ENCODE peak calls at places on chromosome 6, in ten cellular contexts. S, K, N, D, C, U, V, Z, L and F are unnamed samples.
A peak's percentile ranks its signal among the peaks of the same experiment; 100 is the strongest.

GRCh38 chr6:64146094-64146493 is 510.5 kb downstream of the PHF3 start:
- DNase-seq in D (no peak), U (no peak), V (no peak), L (no peak), N (no peak), Z (no peak), K (no peak), C (no peak), S (no peak), F (no peak)

GRCh38 chr6:42136508-42137191 is 5.8 kb downstream of the C6orf132 start:
- DNase-seq in C (no peak), K (peak; percentile 42), L (no peak), D (no peak), S (peak; percentile 10), U (no peak), V (peak; percentile 61), Z (peak; percentile 92), N (peak; percentile 78), F (no peak)

GRCh38 chr6:122286512-122286911 is 112.9 kb upstream of the HSF2 start:
- DNase-seq in L (no peak), S (no peak), D (no peak), V (peak; percentile 8), N (no peak), Z (no peak), K (no peak), U (no peak), C (no peak), F (no peak)

GRCh38 chr6:168270274-168271174 is 49.1 kb downstream of the DACT2 start:
- DNase-seq in V (no peak), L (no peak), S (no peak), C (no peak), D (no peak), K (no peak), Z (no peak), U (no peak), N (no peak), F (no peak)

GRCh38 chr6:166776571-166776970 is 149.5 kb upstream of the RPS6KA2 start:
- DNase-seq in L (no peak), V (no peak), Z (no peak), D (no peak), U (no peak), K (no peak), S (no peak), C (no peak), N (no peak), F (no peak)

GRCh38 chr6:1062786-1063545 is 248.9 kb upstream of the FOXQ1 start:
- DNase-seq in V (no peak), N (no peak), C (no peak), Z (no peak), S (no peak), L (no peak), D (no peak), U (no peak), K (peak; percentile 31), F (no peak)

GRCh38 chr6:168865522-168865921 is 388.1 kb downstream of the THBS2 start:
- DNase-seq in K (no peak), C (no peak), L (no peak), U (no peak), S (no peak), Z (no peak), N (no peak), V (no peak), D (no peak), F (no peak)

GRCh38 chr6:33030245-33030644 is 20.9 kb upstream of the HLA-DOA start:
- DNase-seq in S (no peak), L (no peak), K (no peak), C (no peak), D (no peak), U (no peak), N (no peak), Z (no peak), V (no peak), F (no peak)

GRCh38 chr6:146345582-146345981 is 198.1 kb upstream of the RAB32 start:
- DNase-seq in N (no peak), U (no peak), V (no peak), S (no peak), D (no peak), C (no peak), Z (no peak), L (no peak), K (no peak), F (no peak)

GRCh38 chr6:125962900-125963497 is 6.4 kb downstream of the HINT3 start:
- DNase-seq in Z (no peak), N (no peak), V (no peak), L (no peak), C (no peak), U (no peak), S (no peak), K (no peak), D (no peak), F (no peak)

GRCh38 chr6:25017486-25017885 is 81.7 kb upstream of the RIPOR2 start:
- DNase-seq in N (peak; percentile 39), K (no peak), U (no peak), Z (no peak), L (no peak), C (no peak), V (no peak), S (no peak), D (no peak), F (no peak)

GRCh38 chr6:112225691-112226090 is 28.7 kb downstream of the LAMA4 start:
- DNase-seq in L (no peak), N (no peak), U (no peak), D (no peak), C (no peak), S (no peak), Z (no peak), V (peak; percentile 24), K (no peak), F (no peak)

GRCh38 chr6:104599821-104600658 is 259.7 kb downstream of the HACE1 start:
- DNase-seq in S (no peak), V (no peak), U (no peak), K (no peak), L (peak; percentile 72), N (no peak), D (no peak), C (no peak), Z (no peak), F (no peak)

GRCh38 chr6:33915134-33915533 is 111.3 kb upstream of the MLN start:
- DNase-seq in K (peak; percentile 11), S (no peak), V (no peak), C (no peak), L (no peak), U (no peak), D (no peak), Z (no peak), N (no peak), F (no peak)

GRCh38 chr6:139602577-139602976 is 228.1 kb upstream of the CITED2 start:
- DNase-seq in D (no peak), L (no peak), V (no peak), U (no peak), Z (no peak), N (no peak), C (no peak), K (no peak), S (no peak), F (no peak)

GRCh38 chr6:25413506-25413905 is 134.3 kb downstream of the CARMIL1 start:
- DNase-seq in C (no peak), S (no peak), V (peak; percentile 33), Z (no peak), D (no peak), L (no peak), N (no peak), U (peak; percentile 34), K (peak; percentile 36), F (no peak)

GRCh38 chr6:169263836-169264608 is 10.4 kb upstream of the THBS2 start:
- DNase-seq in V (peak; percentile 45), D (no peak), L (no peak), Z (peak; percentile 46), K (no peak), U (peak; percentile 52), C (peak; percentile 18), N (peak; percentile 7), S (no peak), F (peak; percentile 90)

GRCh38 chr6:141252828-141253608 is 879.7 kb upstream of the GJE1 start:
- DNase-seq in V (no peak), K (no peak), S (no peak), Z (peak; percentile 19), L (peak; percentile 14), N (no peak), C (no peak), U (no peak), D (no peak), F (no peak)

GRCh38 chr6:148943451-148943850 is 196.6 kb downstream of the UST start:
- DNase-seq in S (no peak), Z (no peak), U (no peak), K (no peak), C (no peak), L (no peak), V (peak; percentile 52), N (no peak), D (no peak), F (no peak)

GRCh38 chr6:32785781-32786533 is 22.6 kb upstream of the HLA-DQB2 start:
- DNase-seq in K (peak; percentile 68), S (peak; percentile 54), C (peak; percentile 46), L (peak; percentile 58), U (peak; percentile 38), Z (peak; percentile 68), D (no peak), N (peak; percentile 45), V (peak; percentile 66), F (no peak)

GRCh38 chr6:16674666-16675392 is 86.4 kb downstream of the ATXN1 start:
- DNase-seq in C (no peak), L (peak; percentile 80), Z (peak; percentile 46), N (peak; percentile 16), K (no peak), U (no peak), S (no peak), D (no peak), V (peak; percentile 53), F (no peak)

GRCh38 chr6:30154709-30155521 is 6.1 kb downstream of the TRIM10 start:
- DNase-seq in Z (peak; percentile 86), N (peak; percentile 93), L (peak; percentile 21), C (no peak), K (no peak), V (peak; percentile 92), U (no peak), D (no peak), S (no peak), F (no peak)